ENCODE peak calls at places on chromosomes 2 and 18, in eight cellular contexts. One of them, this sample, is unnamed.

GRCh38 chr2:16784652-16785051 is 119.0 kb upstream of the CYRIA start:
- DNase-seq in NCI-H82: no peak
- DNase-seq in fibroblast of villous mesenchyme: no peak
- DNase-seq in HS-5: no peak
- DNase-seq in Right ventricle myocardium superior: no peak
- DNase-seq in substantia nigra: no peak
- DNase-seq in sciatic nerve: no peak
- DNase-seq in LoVo: no peak
- DNase-seq in this sample: no peak

GRCh38 chr2:186384226-186384625 is 101.8 kb upstream of the ZC3H15 start:
- DNase-seq in NCI-H82: no peak
- DNase-seq in fibroblast of villous mesenchyme: no peak
- DNase-seq in HS-5: no peak
- DNase-seq in Right ventricle myocardium superior: no peak
- DNase-seq in substantia nigra: no peak
- DNase-seq in sciatic nerve: no peak
- DNase-seq in LoVo: no peak
- DNase-seq in this sample: no peak

GRCh38 chr18:12057419-12058039 is 36.1 kb upstream of the ANKRD62 start:
- DNase-seq in NCI-H82: peak; percentile 11
- DNase-seq in fibroblast of villous mesenchyme: no peak
- DNase-seq in HS-5: no peak
- DNase-seq in Right ventricle myocardium superior: no peak
- DNase-seq in substantia nigra: no peak
- DNase-seq in sciatic nerve: no peak
- DNase-seq in LoVo: no peak
- DNase-seq in this sample: no peak

GRCh38 chr2:220104871-220105351 is 477.5 kb downstream of the SLC4A3 start:
- DNase-seq in NCI-H82: peak; percentile 59
- DNase-seq in fibroblast of villous mesenchyme: peak; percentile 52
- DNase-seq in HS-5: no peak
- DNase-seq in Right ventricle myocardium superior: peak; percentile 44
- DNase-seq in substantia nigra: no peak
- DNase-seq in sciatic nerve: no peak
- DNase-seq in LoVo: no peak
- DNase-seq in this sample: no peak

GRCh38 chr2:45458909-45459563 is 152.0 kb downstream of the SRBD1 start:
- DNase-seq in NCI-H82: no peak
- DNase-seq in fibroblast of villous mesenchyme: peak; percentile 48
- DNase-seq in HS-5: peak; percentile 30
- DNase-seq in Right ventricle myocardium superior: no peak
- DNase-seq in substantia nigra: no peak
- DNase-seq in sciatic nerve: no peak
- DNase-seq in LoVo: peak; percentile 74
- DNase-seq in this sample: no peak

GRCh38 chr2:223937535-223937934 is 7.6 kb downstream of the WDFY1 start:
- DNase-seq in NCI-H82: no peak
- DNase-seq in fibroblast of villous mesenchyme: no peak
- DNase-seq in HS-5: no peak
- DNase-seq in Right ventricle myocardium superior: no peak
- DNase-seq in substantia nigra: no peak
- DNase-seq in sciatic nerve: no peak
- DNase-seq in LoVo: no peak
- DNase-seq in this sample: no peak

GRCh38 chr2:207184348-207184747 is 18.6 kb upstream of the KLF7 start:
- DNase-seq in NCI-H82: no peak
- DNase-seq in fibroblast of villous mesenchyme: no peak
- DNase-seq in HS-5: no peak
- DNase-seq in Right ventricle myocardium superior: no peak
- DNase-seq in substantia nigra: no peak
- DNase-seq in sciatic nerve: no peak
- DNase-seq in LoVo: no peak
- DNase-seq in this sample: no peak

GRCh38 chr2:168494190-168494711 is 38.2 kb downstream of the CERS6 start:
- DNase-seq in NCI-H82: no peak
- DNase-seq in fibroblast of villous mesenchyme: no peak
- DNase-seq in HS-5: no peak
- DNase-seq in Right ventricle myocardium superior: no peak
- DNase-seq in substantia nigra: no peak
- DNase-seq in sciatic nerve: no peak
- DNase-seq in LoVo: peak; percentile 51
- DNase-seq in this sample: no peak

GRCh38 chr2:206597716-206598218 is 44.5 kb upstream of the FAM237A start:
- DNase-seq in NCI-H82: no peak
- DNase-seq in fibroblast of villous mesenchyme: no peak
- DNase-seq in HS-5: no peak
- DNase-seq in Right ventricle myocardium superior: no peak
- DNase-seq in substantia nigra: no peak
- DNase-seq in sciatic nerve: no peak
- DNase-seq in LoVo: no peak
- DNase-seq in this sample: no peak

GRCh38 chr2:200306969-200307811 is 697 bp downstream of the SPATS2L start:
- DNase-seq in NCI-H82: peak; percentile 50
- DNase-seq in fibroblast of villous mesenchyme: peak; percentile 26
- DNase-seq in HS-5: no peak
- DNase-seq in Right ventricle myocardium superior: peak; percentile 70
- DNase-seq in substantia nigra: peak; percentile 31
- DNase-seq in sciatic nerve: peak; percentile 70
- DNase-seq in LoVo: peak; percentile 51
- DNase-seq in this sample: peak; percentile 25

GRCh38 chr2:215358891-215359575 is 47.2 kb downstream of the ATIC start:
- DNase-seq in NCI-H82: no peak
- DNase-seq in fibroblast of villous mesenchyme: no peak
- DNase-seq in HS-5: no peak
- DNase-seq in Right ventricle myocardium superior: no peak
- DNase-seq in substantia nigra: no peak
- DNase-seq in sciatic nerve: no peak
- DNase-seq in LoVo: no peak
- DNase-seq in this sample: no peak

GRCh38 chr2:229884775-229885699 is 36.8 kb downstream of the TRIP12 start:
- DNase-seq in NCI-H82: no peak
- DNase-seq in fibroblast of villous mesenchyme: no peak
- DNase-seq in HS-5: no peak
- DNase-seq in Right ventricle myocardium superior: no peak
- DNase-seq in substantia nigra: no peak
- DNase-seq in sciatic nerve: no peak
- DNase-seq in LoVo: no peak
- DNase-seq in this sample: no peak

GRCh38 chr18:6719098-6719913 is 10.2 kb upstream of the ARHGAP28 start:
- DNase-seq in NCI-H82: no peak
- DNase-seq in fibroblast of villous mesenchyme: no peak
- DNase-seq in HS-5: no peak
- DNase-seq in Right ventricle myocardium superior: no peak
- DNase-seq in substantia nigra: no peak
- DNase-seq in sciatic nerve: no peak
- DNase-seq in LoVo: no peak
- DNase-seq in this sample: no peak

GRCh38 chr2:86786001-86786536 is 4.6 kb downstream of the CD8A start:
- DNase-seq in NCI-H82: peak; percentile 16
- DNase-seq in fibroblast of villous mesenchyme: no peak
- DNase-seq in HS-5: no peak
- DNase-seq in Right ventricle myocardium superior: no peak
- DNase-seq in substantia nigra: no peak
- DNase-seq in sciatic nerve: no peak
- DNase-seq in LoVo: no peak
- DNase-seq in this sample: no peak

GRCh38 chr2:143807192-143807591 is 678.0 kb downstream of the ARHGAP15 start:
- DNase-seq in NCI-H82: no peak
- DNase-seq in fibroblast of villous mesenchyme: no peak
- DNase-seq in HS-5: no peak
- DNase-seq in Right ventricle myocardium superior: no peak
- DNase-seq in substantia nigra: no peak
- DNase-seq in sciatic nerve: no peak
- DNase-seq in LoVo: no peak
- DNase-seq in this sample: no peak

GRCh38 chr2:109009920-109010610 is 21.0 kb upstream of the EDAR start:
- DNase-seq in NCI-H82: no peak
- DNase-seq in fibroblast of villous mesenchyme: no peak
- DNase-seq in HS-5: no peak
- DNase-seq in Right ventricle myocardium superior: no peak
- DNase-seq in substantia nigra: no peak
- DNase-seq in sciatic nerve: no peak
- DNase-seq in LoVo: no peak
- DNase-seq in this sample: no peak

GRCh38 chr18:10405014-10405493 is 49.4 kb upstream of the APCDD1 start:
- DNase-seq in NCI-H82: no peak
- DNase-seq in fibroblast of villous mesenchyme: no peak
- DNase-seq in HS-5: no peak
- DNase-seq in Right ventricle myocardium superior: no peak
- DNase-seq in substantia nigra: no peak
- DNase-seq in sciatic nerve: no peak
- DNase-seq in LoVo: no peak
- DNase-seq in this sample: no peak

GRCh38 chr2:28648671-28649395 is 102.8 kb upstream of the PPP1CB start:
- DNase-seq in NCI-H82: no peak
- DNase-seq in fibroblast of villous mesenchyme: no peak
- DNase-seq in HS-5: no peak
- DNase-seq in Right ventricle myocardium superior: no peak
- DNase-seq in substantia nigra: no peak
- DNase-seq in sciatic nerve: no peak
- DNase-seq in LoVo: no peak
- DNase-seq in this sample: no peak

GRCh38 chr2:17282245-17282644 is 236.0 kb downstream of the RAD51AP2 start:
- DNase-seq in NCI-H82: no peak
- DNase-seq in fibroblast of villous mesenchyme: no peak
- DNase-seq in HS-5: no peak
- DNase-seq in Right ventricle myocardium superior: no peak
- DNase-seq in substantia nigra: no peak
- DNase-seq in sciatic nerve: no peak
- DNase-seq in LoVo: no peak
- DNase-seq in this sample: no peak

GRCh38 chr18:58310517-58310916 is 266.5 kb downstream of the NEDD4L start:
- DNase-seq in NCI-H82: no peak
- DNase-seq in fibroblast of villous mesenchyme: no peak
- DNase-seq in HS-5: no peak
- DNase-seq in Right ventricle myocardium superior: peak; percentile 70
- DNase-seq in substantia nigra: no peak
- DNase-seq in sciatic nerve: no peak
- DNase-seq in LoVo: peak; percentile 30
- DNase-seq in this sample: no peak

GRCh38 chr2:147133273-147133901 is 711.4 kb upstream of the ACVR2A start:
- DNase-seq in NCI-H82: no peak
- DNase-seq in fibroblast of villous mesenchyme: no peak
- DNase-seq in HS-5: no peak
- DNase-seq in Right ventricle myocardium superior: no peak
- DNase-seq in substantia nigra: no peak
- DNase-seq in sciatic nerve: no peak
- DNase-seq in LoVo: no peak
- DNase-seq in this sample: no peak

GRCh38 chr2:102226612-102227351 is 40.0 kb downstream of the IL1RL2 start:
- DNase-seq in NCI-H82: no peak
- DNase-seq in fibroblast of villous mesenchyme: peak; percentile 72
- DNase-seq in HS-5: no peak
- DNase-seq in Right ventricle myocardium superior: no peak
- DNase-seq in substantia nigra: peak; percentile 25
- DNase-seq in sciatic nerve: no peak
- DNase-seq in LoVo: no peak
- DNase-seq in this sample: no peak

GRCh38 chr18:36255072-36255708 is 42.3 kb upstream of the FHOD3 start:
- DNase-seq in NCI-H82: no peak
- DNase-seq in fibroblast of villous mesenchyme: no peak
- DNase-seq in HS-5: no peak
- DNase-seq in Right ventricle myocardium superior: no peak
- DNase-seq in substantia nigra: no peak
- DNase-seq in sciatic nerve: no peak
- DNase-seq in LoVo: no peak
- DNase-seq in this sample: no peak

GRCh38 chr2:197613509-197613987 is 61.8 kb downstream of the RFTN2 start:
- DNase-seq in NCI-H82: no peak
- DNase-seq in fibroblast of villous mesenchyme: peak; percentile 36
- DNase-seq in HS-5: no peak
- DNase-seq in Right ventricle myocardium superior: no peak
- DNase-seq in substantia nigra: no peak
- DNase-seq in sciatic nerve: no peak
- DNase-seq in LoVo: no peak
- DNase-seq in this sample: no peak

GRCh38 chr2:72024451-72025175 is 123.0 kb downstream of the CYP26B1 start:
- DNase-seq in NCI-H82: no peak
- DNase-seq in fibroblast of villous mesenchyme: no peak
- DNase-seq in HS-5: no peak
- DNase-seq in Right ventricle myocardium superior: no peak
- DNase-seq in substantia nigra: no peak
- DNase-seq in sciatic nerve: peak; percentile 43
- DNase-seq in LoVo: no peak
- DNase-seq in this sample: no peak

GRCh38 chr2:30149513-30149912 is 2.7 kb downstream of the YPEL5 start:
- DNase-seq in NCI-H82: no peak
- DNase-seq in fibroblast of villous mesenchyme: peak; percentile 46
- DNase-seq in HS-5: no peak
- DNase-seq in Right ventricle myocardium superior: no peak
- DNase-seq in substantia nigra: no peak
- DNase-seq in sciatic nerve: no peak
- DNase-seq in LoVo: no peak
- DNase-seq in this sample: no peak

GRCh38 chr2:223772363-223772762 is 65.0 kb downstream of the AP1S3 start:
- DNase-seq in NCI-H82: peak; percentile 86
- DNase-seq in fibroblast of villous mesenchyme: peak; percentile 80
- DNase-seq in HS-5: no peak
- DNase-seq in Right ventricle myocardium superior: no peak
- DNase-seq in substantia nigra: no peak
- DNase-seq in sciatic nerve: no peak
- DNase-seq in LoVo: no peak
- DNase-seq in this sample: no peak

GRCh38 chr2:24881623-24882022 is 38.4 kb downstream of the ADCY3 start:
- DNase-seq in NCI-H82: no peak
- DNase-seq in fibroblast of villous mesenchyme: no peak
- DNase-seq in HS-5: no peak
- DNase-seq in Right ventricle myocardium superior: no peak
- DNase-seq in substantia nigra: no peak
- DNase-seq in sciatic nerve: no peak
- DNase-seq in LoVo: no peak
- DNase-seq in this sample: no peak

This sample was measured in activated B cell treated with CpG ODN at 0.5 μM for 24 hours.